ENCODE peak calls at places on chromosomes 6 and 20, in eight cellular contexts. T is fibroblast of mammary gland, X is HL-60, E is bronchial epithelial cell, L is foreskin fibroblast, W is tibial nerve, J is MM.1S, A is aorta. F is an unnamed sample.

GRCh38 chr20:48547682-48548081 is 280.1 kb downstream of the PREX1 start:
- DNase-seq in E (no peak), J (no peak), W (no peak), L (no peak), T (no peak), X (no peak), A (no peak), F (no peak)

GRCh38 chr6:32192608-32193039 is at the start of gene GPSM3:
- DNase-seq in E (peak; percentile 47), L (no peak), J (peak; percentile 33), X (peak; percentile 90), A (peak; percentile 79), W (no peak), T (no peak), F (no peak)

GRCh38 chr6:134936927-134937326 is 13.0 kb downstream of the ALDH8A1 start:
- DNase-seq in A (no peak), W (no peak), J (no peak), T (peak; percentile 63), X (no peak), L (peak; percentile 23), E (peak; percentile 34), F (peak; percentile 13)

GRCh38 chr20:6651561-6651960 is 115.9 kb upstream of the BMP2 start:
- DNase-seq in W (no peak), E (no peak), T (no peak), X (no peak), L (no peak), J (no peak), A (no peak), F (no peak)

GRCh38 chr6:144878577-144878976 is 593.4 kb downstream of the UTRN start:
- DNase-seq in X (no peak), L (no peak), J (no peak), A (no peak), E (no peak), W (no peak), T (no peak), F (no peak)

GRCh38 chr6:87350516-87350915 is 5.9 kb downstream of the C6orf163 start:
- DNase-seq in L (no peak), J (no peak), E (no peak), W (no peak), A (no peak), T (peak; percentile 75), X (no peak), F (no peak)

GRCh38 chr6:44735631-44735963 is 348.1 kb downstream of the CDC5L start:
- DNase-seq in T (peak; percentile 78), E (peak; percentile 58), X (no peak), L (no peak), J (no peak), A (no peak), W (no peak), F (no peak)

GRCh38 chr20:12394786-12395185 is 477.1 kb downstream of the BTBD3 start:
- DNase-seq in A (no peak), E (peak; percentile 15), T (no peak), J (peak; percentile 28), W (no peak), X (no peak), L (no peak), F (no peak)

GRCh38 chr20:46894579-46894958 is at the start of gene EYA2:
- DNase-seq in X (no peak), J (no peak), L (no peak), T (no peak), E (no peak), A (peak; percentile 47), W (no peak), F (no peak)
- H3K4me3 ChIP-seq in X (no peak within 1 kb of the TSS), J (no peak within 1 kb of the TSS), L (peak within 1 kb of the TSS; percentile 52), T (no peak within 1 kb of the TSS), E (peak within 1 kb of the TSS; percentile 61), A (peak within 1 kb of the TSS; percentile 58), W (peak within 1 kb of the TSS; percentile 54), F (peak within 1 kb of the TSS; percentile 72)

GRCh38 chr6:23173231-23173630 is 603.9 kb downstream of the HDGFL1 start:
- DNase-seq in E (peak; percentile 69), X (no peak), A (no peak), W (no peak), T (no peak), L (no peak), J (no peak), F (no peak)
- H3K4me3 ChIP-seq in E (no peak overlapping the region), X (no peak overlapping the region), A (no peak overlapping the region), W (no peak overlapping the region), T (no peak overlapping the region), L (no peak overlapping the region), J (no peak overlapping the region), F (no peak overlapping the region)

GRCh38 chr6:162857321-162857720 is 129.5 kb downstream of the PACRG start:
- DNase-seq in T (no peak), A (no peak), W (no peak), X (no peak), J (no peak), L (no peak), E (no peak), F (no peak)
- H3K4me3 ChIP-seq in T (no peak overlapping the region), A (no peak overlapping the region), W (no peak overlapping the region), X (no peak overlapping the region), J (no peak overlapping the region), L (peak overlapping the region; percentile 29), E (no peak overlapping the region), F (peak overlapping the region; percentile 46)

DNA sequence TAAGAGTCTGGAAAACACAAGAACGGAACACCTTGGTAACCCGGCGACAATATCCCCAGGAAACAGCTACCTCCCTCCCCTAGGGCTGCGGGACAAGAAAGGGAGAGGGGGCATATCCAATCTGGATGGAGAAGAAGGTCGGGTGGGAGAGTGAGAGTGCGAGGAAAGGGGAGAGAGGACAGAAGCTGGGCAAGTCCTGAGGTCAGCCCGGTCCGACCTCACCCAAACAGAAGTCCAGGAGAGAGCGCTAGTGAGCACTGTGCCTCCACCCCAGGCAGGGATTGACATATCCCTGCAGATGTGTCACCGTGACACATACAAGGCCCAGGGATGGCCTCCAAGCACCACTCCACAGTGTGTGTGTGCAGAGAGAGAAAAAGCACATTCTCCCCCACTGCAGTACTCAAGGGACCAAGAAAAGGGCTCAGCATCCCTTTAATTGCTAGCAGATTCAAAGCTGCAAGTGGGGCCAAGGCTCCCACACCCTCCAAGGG is 3.3 kb downstream of the PXDC1 start:
- DNase-seq in J (peak; percentile 49), A (peak; percentile 85), X (peak; percentile 52), E (peak; percentile 73), W (peak; percentile 50), T (peak; percentile 93), L (peak; percentile 89), F (no peak)
- H3K4me3 ChIP-seq in J (no peak overlapping the region), A (peak overlapping the region; percentile 98), X (no peak overlapping the region), E (no peak overlapping the region), W (no peak overlapping the region), T (peak overlapping the region; percentile 69), L (peak overlapping the region; percentile 95), F (peak overlapping the region; percentile 81)

DNA sequence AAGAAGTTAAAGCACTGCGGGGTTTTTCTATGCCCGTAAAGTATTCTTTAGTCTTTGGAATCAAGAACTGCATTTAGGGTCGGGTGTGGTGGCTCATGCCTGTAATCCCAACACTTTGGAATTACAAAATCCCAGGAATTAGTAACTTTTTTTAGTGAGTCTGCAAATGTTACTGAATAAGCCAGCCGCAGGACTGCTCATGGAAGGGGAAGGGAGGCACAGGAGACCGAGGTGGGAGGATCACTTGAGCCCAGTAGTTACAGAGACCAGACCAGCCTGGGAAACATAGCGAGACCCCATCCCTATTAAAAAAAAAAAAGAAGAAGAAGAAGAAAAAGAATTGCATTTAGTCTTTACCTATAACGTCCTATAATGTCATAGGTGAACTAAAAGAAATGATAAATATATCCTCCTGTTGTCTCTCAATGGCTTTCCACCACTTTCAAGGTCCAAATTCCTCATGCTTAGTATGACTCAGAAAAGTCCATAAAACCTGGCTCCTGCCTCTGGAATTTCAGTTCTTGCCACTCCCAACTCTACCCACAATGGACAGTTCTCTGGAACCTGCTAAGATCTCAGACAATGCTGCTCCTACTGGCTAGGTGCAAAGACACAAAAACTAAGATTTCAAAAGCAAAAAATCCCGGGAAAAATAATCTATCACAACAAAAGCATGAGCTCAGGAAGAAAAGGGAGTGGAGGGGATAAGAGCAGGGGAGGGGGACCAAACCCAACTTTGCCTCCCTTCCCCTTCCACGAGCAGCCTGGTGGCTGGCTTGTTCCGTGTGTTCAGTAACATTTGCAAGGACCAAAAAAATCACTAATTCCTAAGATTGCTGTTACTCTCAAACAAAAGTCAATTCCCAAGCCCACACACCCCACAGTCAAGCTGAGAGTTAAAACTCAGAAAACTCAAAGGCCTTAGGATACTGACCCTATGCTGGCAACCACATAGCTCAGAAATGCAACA is 39.0 kb downstream of the B4GALT5 start:
- DNase-seq in L (no peak), W (no peak), T (peak; percentile 50), A (no peak), J (no peak), X (no peak), E (peak; percentile 56), F (peak; percentile 58)
- H3K4me3 ChIP-seq in L (no peak overlapping the region), W (no peak overlapping the region), T (no peak overlapping the region), A (no peak overlapping the region), J (peak overlapping the region; percentile 8), X (no peak overlapping the region), E (no peak overlapping the region), F (no peak overlapping the region)

GRCh38 chr20:44470327-44470726 is 5.3 kb upstream of the TTPAL start:
- DNase-seq in A (no peak), W (no peak), X (no peak), T (no peak), J (no peak), L (no peak), E (no peak), F (no peak)

GRCh38 chr20:44471481-44471882 is 4.2 kb upstream of the TTPAL start:
- DNase-seq in X (no peak), J (no peak), A (no peak), E (peak; percentile 26), W (no peak), L (peak; percentile 75), T (peak; percentile 93), F (no peak)

GRCh38 chr20:44467289-44467883 is 8.3 kb upstream of the TTPAL start:
- DNase-seq in L (peak; percentile 62), J (no peak), A (no peak), W (peak; percentile 75), X (no peak), T (peak; percentile 99), E (no peak), F (no peak)

GRCh38 chr20:44465001-44465560 is 10.6 kb upstream of the TTPAL start:
- DNase-seq in J (no peak), L (no peak), X (no peak), E (peak; percentile 37), W (no peak), T (no peak), A (no peak), F (no peak)

GRCh38 chr20:44468044-44468782 is 7.5 kb upstream of the TTPAL start:
- DNase-seq in A (no peak), W (no peak), T (no peak), L (no peak), E (no peak), J (no peak), X (no peak), F (no peak)
- H3K4me3 ChIP-seq in A (no peak overlapping the region), W (no peak overlapping the region), T (no peak overlapping the region), L (no peak overlapping the region), E (no peak overlapping the region), J (no peak overlapping the region), X (no peak overlapping the region), F (no peak overlapping the region)

GRCh38 chr20:1227121-1227582 is 1.3 kb downstream of the RAD21L1 start:
- DNase-seq in L (no peak), T (no peak), E (no peak), W (no peak), X (no peak), J (no peak), A (no peak), F (no peak)
- H3K4me3 ChIP-seq in L (no peak overlapping the region), T (no peak overlapping the region), E (no peak overlapping the region), W (no peak overlapping the region), X (no peak overlapping the region), J (no peak overlapping the region), A (no peak overlapping the region), F (no peak overlapping the region)

GRCh38 chr6:2110504-2110903 is 134.9 kb downstream of the GMDS start:
- DNase-seq in W (no peak), L (no peak), J (no peak), X (no peak), E (no peak), T (peak; percentile 55), A (peak; percentile 53), F (no peak)
- H3K4me3 ChIP-seq in W (no peak overlapping the region), L (no peak overlapping the region), J (no peak overlapping the region), X (no peak overlapping the region), E (no peak overlapping the region), T (no peak overlapping the region), A (no peak overlapping the region), F (no peak overlapping the region)